ENCODE peak calls at places on chromosomes 7 and 10, in eight cellular contexts. One of them, this sample, is unnamed.

GRCh38 chr7:94431620-94432295 is 37.1 kb downstream of the COL1A2 start:
- DNase-seq in smooth muscle cell of the brain vasculature: no peak
- DNase-seq in GM10248: no peak
- DNase-seq in NCI-H1105: no peak
- DNase-seq in fibroblast of villous mesenchyme: peak; percentile 57
- DNase-seq in HCT116: no peak
- DNase-seq in endothelial cell: no peak
- DNase-seq in mesendoderm: no peak
- DNase-seq in this sample: no peak

GRCh38 chr10:65194555-65194954 is 1673.4 kb downstream of the REEP3 start:
- DNase-seq in HCT116: no peak
- DNase-seq in mesendoderm: no peak
- DNase-seq in NCI-H1105: no peak
- DNase-seq in smooth muscle cell of the brain vasculature: peak; percentile 10
- DNase-seq in fibroblast of villous mesenchyme: peak; percentile 18
- DNase-seq in GM10248: no peak
- DNase-seq in endothelial cell: no peak
- DNase-seq in this sample: no peak

GRCh38 chr7:135245826-135246825 is 12.5 kb downstream of the STRA8 start:
- DNase-seq in fibroblast of villous mesenchyme: no peak
- DNase-seq in endothelial cell: no peak
- DNase-seq in mesendoderm: no peak
- DNase-seq in GM10248: no peak
- DNase-seq in smooth muscle cell of the brain vasculature: no peak
- DNase-seq in HCT116: no peak
- DNase-seq in NCI-H1105: no peak
- DNase-seq in this sample: no peak

GRCh38 chr7:98874942-98875341 is 3.4 kb upstream of the TRRAP start:
- DNase-seq in smooth muscle cell of the brain vasculature: no peak
- DNase-seq in endothelial cell: no peak
- DNase-seq in mesendoderm: no peak
- DNase-seq in NCI-H1105: no peak
- DNase-seq in fibroblast of villous mesenchyme: no peak
- DNase-seq in GM10248: no peak
- DNase-seq in HCT116: no peak
- DNase-seq in this sample: no peak

GRCh38 chr7:46811529-46811928 is 770.4 kb downstream of the TNS3 start:
- DNase-seq in GM10248: no peak
- DNase-seq in NCI-H1105: no peak
- DNase-seq in mesendoderm: peak; percentile 73
- DNase-seq in fibroblast of villous mesenchyme: peak; percentile 84
- DNase-seq in HCT116: no peak
- DNase-seq in smooth muscle cell of the brain vasculature: peak; percentile 75
- DNase-seq in endothelial cell: no peak
- DNase-seq in this sample: no peak

GRCh38 chr7:724298-724697 is 2.2 kb upstream of the DNAAF5 start:
- DNase-seq in endothelial cell: no peak
- DNase-seq in GM10248: no peak
- DNase-seq in NCI-H1105: no peak
- DNase-seq in fibroblast of villous mesenchyme: no peak
- DNase-seq in HCT116: no peak
- DNase-seq in smooth muscle cell of the brain vasculature: no peak
- DNase-seq in mesendoderm: no peak
- DNase-seq in this sample: no peak

GRCh38 chr7:151248191-151249033 is at the start of gene SMARCD3:
- DNase-seq in HCT116: no peak
- DNase-seq in GM10248: no peak
- DNase-seq in smooth muscle cell of the brain vasculature: no peak
- DNase-seq in fibroblast of villous mesenchyme: peak; percentile 76
- DNase-seq in NCI-H1105: peak; percentile 46
- DNase-seq in endothelial cell: peak; percentile 72
- DNase-seq in mesendoderm: peak; percentile 82
- DNase-seq in this sample: no peak

GRCh38 chr10:27819781-27820531 is 74.3 kb upstream of the MKX start:
- DNase-seq in HCT116: no peak
- DNase-seq in fibroblast of villous mesenchyme: peak; percentile 14
- DNase-seq in endothelial cell: no peak
- DNase-seq in NCI-H1105: no peak
- DNase-seq in GM10248: no peak
- DNase-seq in mesendoderm: no peak
- DNase-seq in smooth muscle cell of the brain vasculature: no peak
- DNase-seq in this sample: no peak

GRCh38 chr10:127198307-127198706 is 1.9 kb upstream of the INSYN2A start:
- DNase-seq in endothelial cell: no peak
- DNase-seq in GM10248: no peak
- DNase-seq in NCI-H1105: no peak
- DNase-seq in HCT116: no peak
- DNase-seq in smooth muscle cell of the brain vasculature: no peak
- DNase-seq in mesendoderm: no peak
- DNase-seq in fibroblast of villous mesenchyme: no peak
- DNase-seq in this sample: no peak

GRCh38 chr7:16934947-16935742 is 53.4 kb upstream of the AGR3 start:
- DNase-seq in endothelial cell: no peak
- DNase-seq in fibroblast of villous mesenchyme: no peak
- DNase-seq in smooth muscle cell of the brain vasculature: no peak
- DNase-seq in GM10248: no peak
- DNase-seq in mesendoderm: no peak
- DNase-seq in HCT116: peak; percentile 48
- DNase-seq in NCI-H1105: no peak
- DNase-seq in this sample: no peak

GRCh38 chr7:6375346-6376101 is 72.2 kb downstream of the DAGLB start:
- DNase-seq in mesendoderm: no peak
- DNase-seq in endothelial cell: no peak
- DNase-seq in smooth muscle cell of the brain vasculature: no peak
- DNase-seq in GM10248: no peak
- DNase-seq in HCT116: no peak
- DNase-seq in fibroblast of villous mesenchyme: peak; percentile 54
- DNase-seq in NCI-H1105: no peak
- DNase-seq in this sample: no peak

GRCh38 chr7:132609222-132609621 is 33.0 kb upstream of the PLXNA4 start:
- DNase-seq in endothelial cell: no peak
- DNase-seq in GM10248: no peak
- DNase-seq in fibroblast of villous mesenchyme: no peak
- DNase-seq in smooth muscle cell of the brain vasculature: no peak
- DNase-seq in HCT116: no peak
- DNase-seq in mesendoderm: no peak
- DNase-seq in NCI-H1105: no peak
- DNase-seq in this sample: no peak

GRCh38 chr7:102431617-102432298 is 1.6 kb upstream of the ORAI2 start:
- DNase-seq in fibroblast of villous mesenchyme: peak; percentile 24
- DNase-seq in NCI-H1105: no peak
- DNase-seq in HCT116: no peak
- DNase-seq in endothelial cell: no peak
- DNase-seq in GM10248: no peak
- DNase-seq in smooth muscle cell of the brain vasculature: no peak
- DNase-seq in mesendoderm: peak; percentile 70
- DNase-seq in this sample: peak; percentile 52

GRCh38 chr7:103106336-103107070 is 31.6 kb downstream of the ARMC10 start:
- DNase-seq in HCT116: no peak
- DNase-seq in GM10248: no peak
- DNase-seq in endothelial cell: peak; percentile 9
- DNase-seq in fibroblast of villous mesenchyme: peak; percentile 51
- DNase-seq in smooth muscle cell of the brain vasculature: peak; percentile 7
- DNase-seq in NCI-H1105: peak; percentile 49
- DNase-seq in mesendoderm: peak; percentile 78
- DNase-seq in this sample: no peak

GRCh38 chr10:27312854-27313253 is 72.3 kb upstream of the ACBD5 start:
- DNase-seq in fibroblast of villous mesenchyme: no peak
- DNase-seq in endothelial cell: no peak
- DNase-seq in HCT116: no peak
- DNase-seq in GM10248: no peak
- DNase-seq in smooth muscle cell of the brain vasculature: no peak
- DNase-seq in NCI-H1105: no peak
- DNase-seq in mesendoderm: no peak
- DNase-seq in this sample: no peak

GRCh38 chr10:6592080-6592479 is 12.0 kb upstream of the PRKCQ start:
- DNase-seq in fibroblast of villous mesenchyme: no peak
- DNase-seq in HCT116: no peak
- DNase-seq in endothelial cell: no peak
- DNase-seq in NCI-H1105: no peak
- DNase-seq in mesendoderm: no peak
- DNase-seq in smooth muscle cell of the brain vasculature: no peak
- DNase-seq in GM10248: no peak
- DNase-seq in this sample: no peak

GRCh38 chr10:119466076-119466475 is 76.4 kb downstream of the RGS10 start:
- DNase-seq in HCT116: no peak
- DNase-seq in fibroblast of villous mesenchyme: no peak
- DNase-seq in GM10248: no peak
- DNase-seq in endothelial cell: no peak
- DNase-seq in mesendoderm: no peak
- DNase-seq in smooth muscle cell of the brain vasculature: no peak
- DNase-seq in NCI-H1105: no peak
- DNase-seq in this sample: no peak

GRCh38 chr7:56105508-56105907 is 768 bp downstream of the CHCHD2 start:
- DNase-seq in GM10248: no peak
- DNase-seq in mesendoderm: peak; percentile 31
- DNase-seq in endothelial cell: no peak
- DNase-seq in smooth muscle cell of the brain vasculature: no peak
- DNase-seq in HCT116: peak; percentile 39
- DNase-seq in NCI-H1105: no peak
- DNase-seq in fibroblast of villous mesenchyme: peak; percentile 87
- DNase-seq in this sample: peak; percentile 57